ENCODE peak calls at places on chromosome 4, in five cellular contexts. One of them, this sample, is unnamed.
A peak's percentile ranks its signal among the peaks of the same experiment; 100 is the strongest.

GRCh38 chr4:40546506-40546905 is 83.2 kb downstream of the RBM47 start:
- DNase-seq in CD8-positive, alpha-beta T cell: no peak
- DNase-seq in left kidney: peak; percentile 73
- DNase-seq in KBM-7: no peak
- DNase-seq in stimulated activated CD8-positive, alpha-beta memory T cell treated with anti-CD3 and anti-CD28 coated beads, Interleukin-7, amount 100 ng/mL, for 24 hours: no peak
- DNase-seq in this sample: no peak

GRCh38 chr4:68732653-68733466 is 62.4 kb upstream of the UGT2B15 start:
- DNase-seq in KBM-7: peak; percentile 20
- DNase-seq in left kidney: peak; percentile 42
- DNase-seq in CD8-positive, alpha-beta T cell: no peak
- DNase-seq in stimulated activated CD8-positive, alpha-beta memory T cell treated with anti-CD3 and anti-CD28 coated beads, Interleukin-7, amount 100 ng/mL, for 24 hours: no peak
- DNase-seq in this sample: no peak

GRCh38 chr4:121484633-121485032 is 103.8 kb upstream of the QRFPR start:
- DNase-seq in stimulated activated CD8-positive, alpha-beta memory T cell treated with anti-CD3 and anti-CD28 coated beads, Interleukin-7, amount 100 ng/mL, for 24 hours: no peak
- DNase-seq in CD8-positive, alpha-beta T cell: no peak
- DNase-seq in KBM-7: peak; percentile 28
- DNase-seq in left kidney: peak; percentile 37
- DNase-seq in this sample: peak; percentile 40

GRCh38 chr4:27176400-27176799 is 315.8 kb downstream of the STIM2 start:
- DNase-seq in left kidney: peak; percentile 55
- DNase-seq in stimulated activated CD8-positive, alpha-beta memory T cell treated with anti-CD3 and anti-CD28 coated beads, Interleukin-7, amount 100 ng/mL, for 24 hours: no peak
- DNase-seq in KBM-7: peak; percentile 1
- DNase-seq in CD8-positive, alpha-beta T cell: no peak
- DNase-seq in this sample: no peak

GRCh38 chr4:8641931-8642650 is 49.5 kb downstream of the CPZ start:
- DNase-seq in KBM-7: no peak
- DNase-seq in stimulated activated CD8-positive, alpha-beta memory T cell treated with anti-CD3 and anti-CD28 coated beads, Interleukin-7, amount 100 ng/mL, for 24 hours: no peak
- DNase-seq in CD8-positive, alpha-beta T cell: no peak
- DNase-seq in left kidney: no peak
- DNase-seq in this sample: peak; percentile 87

GRCh38 chr4:76748649-76749048 is 149.3 kb downstream of the SOWAHB start:
- DNase-seq in stimulated activated CD8-positive, alpha-beta memory T cell treated with anti-CD3 and anti-CD28 coated beads, Interleukin-7, amount 100 ng/mL, for 24 hours: no peak
- DNase-seq in left kidney: peak; percentile 66
- DNase-seq in KBM-7: peak; percentile 48
- DNase-seq in CD8-positive, alpha-beta T cell: no peak
- DNase-seq in this sample: peak; percentile 49

GRCh38 chr4:71110499-71110898 is 117.0 kb downstream of the DCK start:
- DNase-seq in stimulated activated CD8-positive, alpha-beta memory T cell treated with anti-CD3 and anti-CD28 coated beads, Interleukin-7, amount 100 ng/mL, for 24 hours: no peak
- DNase-seq in KBM-7: no peak
- DNase-seq in left kidney: no peak
- DNase-seq in CD8-positive, alpha-beta T cell: no peak
- DNase-seq in this sample: no peak

GRCh38 chr4:146852365-146852764 is 93.3 kb downstream of the TTC29 start:
- DNase-seq in left kidney: no peak
- DNase-seq in KBM-7: no peak
- DNase-seq in CD8-positive, alpha-beta T cell: no peak
- DNase-seq in stimulated activated CD8-positive, alpha-beta memory T cell treated with anti-CD3 and anti-CD28 coated beads, Interleukin-7, amount 100 ng/mL, for 24 hours: no peak
- DNase-seq in this sample: no peak